ENCODE peak calls at places on chromosomes 12 and 14, in ten cellular contexts. R, Y, U, F, Z, J, X, A, V and E are unnamed samples.

GRCh38 chr14:50344116-50344775 is 32.1 kb downstream of the DMAC2L start:
- DNase-seq in R (no peak), Y (no peak), U (no peak), F (no peak), Z (no peak), J (no peak), X (no peak), A (no peak), V (no peak), E (no peak)

GRCh38 chr14:21723431-21724045 is 49.9 kb upstream of the OR4E1 start:
- DNase-seq in R (peak; percentile 24), Y (no peak), U (no peak), F (peak; percentile 25), Z (no peak), J (no peak), X (no peak), A (no peak), V (no peak), E (no peak)

GRCh38 chr14:78637903-78638302 is 467.7 kb downstream of the NRXN3 start:
- DNase-seq in R (no peak), Y (no peak), U (no peak), F (no peak), Z (no peak), J (no peak), X (no peak), A (no peak), V (no peak), E (no peak)

GRCh38 chr12:47020211-47020821 is 59.1 kb upstream of the PCED1B start:
- DNase-seq in R (no peak), Y (no peak), U (no peak), F (no peak), Z (no peak), J (no peak), X (no peak), A (no peak), V (no peak), E (no peak)

GRCh38 chr14:34873591-34874385 is 1.4 kb downstream of the BAZ1A start:
- DNase-seq in R (peak; percentile 63), Y (peak; percentile 90), U (peak; percentile 85), F (peak; percentile 72), Z (peak; percentile 94), J (peak; percentile 91), X (peak; percentile 71), A (peak; percentile 82), V (peak; percentile 90), E (no peak)

GRCh38 chr14:75812592-75812991 is 151.5 kb downstream of the TTLL5 start:
- DNase-seq in R (no peak), Y (no peak), U (no peak), F (no peak), Z (no peak), J (no peak), X (no peak), A (no peak), V (no peak), E (no peak)

GRCh38 chr12:54132979-54133378 is 55.8 kb downstream of the SMUG1 start:
- DNase-seq in R (no peak), Y (no peak), U (no peak), F (no peak), Z (no peak), J (no peak), X (no peak), A (peak; percentile 77), V (no peak), E (no peak)

GRCh38 chr14:68864301-68864810 is 71.5 kb upstream of the ZFP36L1 start:
- DNase-seq in R (no peak), Y (peak; percentile 38), U (no peak), F (no peak), Z (no peak), J (no peak), X (peak; percentile 33), A (no peak), V (no peak), E (no peak)

GRCh38 chr12:105538880-105539279 is 208.4 kb downstream of the C12orf75 start:
- DNase-seq in R (peak; percentile 77), Y (no peak), U (no peak), F (no peak), Z (no peak), J (no peak), X (peak; percentile 45), A (no peak), V (no peak), E (no peak)

GRCh38 chr12:59626382-59626781 is 30.6 kb downstream of the SLC16A7 start:
- DNase-seq in R (no peak), Y (peak; percentile 46), U (peak; percentile 12), F (no peak), Z (no peak), J (no peak), X (no peak), A (no peak), V (no peak), E (no peak)

GRCh38 chr14:35944847-35945246 is 118.7 kb downstream of the BRMS1L start:
- DNase-seq in R (no peak), Y (no peak), U (no peak), F (peak; percentile 62), Z (no peak), J (no peak), X (peak; percentile 1), A (no peak), V (no peak), E (no peak)

GRCh38 chr14:67820428-67820881 is 876 bp downstream of the RAD51B start:
- DNase-seq in R (peak; percentile 14), Y (peak; percentile 72), U (peak; percentile 24), F (no peak), Z (no peak), J (no peak), X (peak; percentile 20), A (no peak), V (no peak), E (no peak)

GRCh38 chr14:35985504-35986218 is 159.5 kb downstream of the BRMS1L start:
- DNase-seq in R (no peak), Y (no peak), U (no peak), F (no peak), Z (no peak), J (no peak), X (no peak), A (no peak), V (no peak), E (peak; percentile 6)

GRCh38 chr12:77932216-77932615 is 101.5 kb downstream of the NAV3 start:
- DNase-seq in R (no peak), Y (no peak), U (no peak), F (no peak), Z (no peak), J (no peak), X (no peak), A (no peak), V (no peak), E (no peak)
- TF ChIP-seq CTCF in R (peak; percentile 14), Y (no peak), U (peak; percentile 14), F (no peak), Z (no peak), J (no peak), X (no peak), A (no peak), V (no peak), E (peak; percentile 23)

DNA sequence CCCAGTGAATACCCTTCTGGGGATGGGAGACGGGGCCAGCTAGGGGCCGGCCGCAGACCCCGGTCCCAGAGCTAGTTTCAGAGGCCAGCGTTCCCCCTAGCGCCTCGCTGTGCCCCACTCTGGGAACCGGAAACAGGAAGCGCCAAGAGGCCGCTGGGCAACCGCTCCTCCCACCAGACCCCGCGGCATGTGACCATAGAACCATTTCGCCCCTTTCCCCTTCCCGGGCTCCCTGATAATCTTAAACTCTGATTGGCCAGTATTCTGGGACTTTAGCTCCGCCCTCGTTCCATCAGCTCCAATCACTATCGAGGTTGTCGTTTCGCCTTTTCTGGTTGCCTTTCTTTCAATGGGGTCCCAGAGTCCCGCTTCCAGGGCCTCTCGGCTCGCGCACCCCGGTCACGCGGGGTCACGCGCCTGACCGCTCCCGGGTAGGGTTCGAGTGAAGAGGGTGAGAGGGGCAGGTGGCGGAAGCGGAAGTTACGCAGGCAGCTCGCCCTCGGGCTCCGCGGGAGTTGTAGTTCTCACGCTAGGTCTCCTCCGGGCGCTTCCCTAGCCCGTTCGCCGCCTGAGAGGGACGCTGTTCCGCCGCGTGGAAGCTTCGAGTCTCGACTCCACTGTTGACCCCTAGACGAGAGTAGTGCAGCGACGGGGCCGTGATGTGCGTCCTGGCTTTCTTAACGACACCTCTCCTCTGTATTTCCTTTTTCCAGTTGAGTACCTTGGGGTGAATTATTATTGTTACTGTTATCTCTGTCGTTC is at the start of gene M6PR:
- DNase-seq in R (peak; percentile 94), Y (peak; percentile 97), U (peak; percentile 95), F (peak; percentile 93), Z (peak; percentile 94), J (peak; percentile 96), X (peak; percentile 95), A (peak; percentile 90), V (peak; percentile 95), E (peak; percentile 86)
- TF ChIP-seq CTCF in R (peak; percentile 56), Y (peak; percentile 47), U (peak; percentile 46), F (peak; percentile 11), Z (peak; percentile 51), J (peak; percentile 30), X (peak; percentile 65), A (peak; percentile 24), V (peak; percentile 67), E (peak; percentile 60)

DNA sequence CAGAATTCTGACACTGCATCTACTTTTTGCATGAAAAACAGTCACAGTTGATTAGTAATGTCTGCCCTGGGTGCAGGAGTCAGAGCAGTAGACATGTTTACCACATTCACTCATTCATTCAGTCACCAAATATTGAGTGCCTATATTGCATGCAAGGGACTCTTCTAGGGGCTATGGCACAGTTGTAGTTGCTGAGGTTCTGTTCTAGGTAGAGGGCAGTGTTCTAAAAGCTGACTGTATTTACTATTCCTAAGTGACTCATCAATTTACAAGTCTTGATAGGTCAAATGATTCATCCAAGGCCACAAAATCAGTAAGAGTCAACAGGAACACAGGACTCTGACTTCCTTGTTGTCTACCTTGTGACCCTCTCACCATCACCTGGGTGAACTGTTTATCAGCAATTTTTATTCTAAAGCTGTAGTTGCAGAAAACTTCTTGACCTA is 223.0 kb downstream of the KTN1 start:
- DNase-seq in R (peak; percentile 53), Y (peak; percentile 51), U (peak; percentile 50), F (peak; percentile 40), Z (no peak), J (no peak), X (no peak), A (no peak), V (no peak), E (no peak)
- TF ChIP-seq CTCF in R (peak; percentile 29), Y (no peak), U (peak; percentile 12), F (peak; percentile 27), Z (no peak), J (peak; percentile 11), X (peak; percentile 26), A (no peak), V (no peak), E (no peak)

DNA sequence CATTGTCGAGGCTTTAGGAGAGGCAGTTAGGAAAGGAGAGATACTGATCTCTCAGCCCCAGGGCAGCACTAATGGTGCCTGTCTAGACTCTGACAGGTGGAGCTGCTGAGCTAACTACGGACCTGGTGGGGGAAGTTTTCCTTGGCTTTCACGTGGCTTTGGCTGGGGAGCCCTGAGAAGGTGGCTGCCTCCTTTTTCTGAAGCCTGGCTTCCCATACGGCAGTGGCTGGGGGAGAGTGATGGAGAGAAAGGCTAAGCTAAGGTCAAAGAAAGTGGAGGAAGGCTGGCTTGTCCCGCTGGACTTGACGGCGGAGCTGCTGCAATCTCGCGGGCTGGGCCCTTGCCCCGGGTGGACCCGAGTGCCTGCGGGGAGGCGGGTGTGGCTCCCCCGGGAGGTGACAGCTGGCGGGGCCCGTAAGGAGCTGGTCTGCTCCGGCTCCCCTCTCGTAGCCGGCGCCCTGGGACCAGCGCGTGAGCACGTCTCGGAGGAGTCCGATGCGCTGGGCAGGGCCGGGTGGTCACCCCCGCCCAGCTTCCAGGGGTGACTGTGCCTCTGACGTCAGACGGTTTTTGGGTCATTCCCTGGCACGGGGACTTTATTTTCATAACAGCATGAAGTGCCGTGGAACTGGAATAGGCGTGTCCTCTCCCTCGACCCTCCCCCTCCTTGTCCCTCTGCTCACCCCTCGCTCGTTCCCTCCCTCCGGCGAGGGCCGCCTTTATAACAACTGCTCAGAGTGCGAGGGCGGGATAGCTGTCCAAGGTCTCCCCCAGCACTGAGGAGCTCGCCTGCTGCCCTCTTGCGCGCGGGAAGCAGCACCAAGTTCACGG is at the start of gene GPRC5A:
- DNase-seq in R (peak; percentile 96), Y (peak; percentile 99), U (peak; percentile 96), F (peak; percentile 98), Z (peak; percentile 95), J (peak; percentile 66), X (peak; percentile 98), A (peak; percentile 87), V (peak; percentile 97), E (peak; percentile 87)
- TF ChIP-seq CTCF in R (peak; percentile 19), Y (peak; percentile 21), U (no peak), F (no peak), Z (peak; percentile 17), J (no peak), X (peak; percentile 42), A (no peak), V (peak; percentile 25), E (peak; percentile 37)